ENCODE peak calls at places on chromosomes 7 and 10, in four cellular contexts. W is RCC 7860, O is fibroblast of lung, J is fibroblast of the conjunctiva. H is an unnamed sample.

GRCh38 chr10:35127289-35127891 is 744 bp downstream of the CREM start:
- DNase-seq in O (peak), J (peak), W (peak), H (no peak)

GRCh38 chr7:33661430-33662160 is 243.7 kb upstream of the BMPER start:
- DNase-seq in J (no peak), O (no peak), W (no peak), H (no peak)

GRCh38 chr10:29440981-29441380 is 152.1 kb downstream of the LYZL1 start:
- DNase-seq in J (no peak), O (no peak), W (no peak), H (no peak)

GRCh38 chr10:29618341-29619171 is 16.2 kb downstream of the SVIL start:
- DNase-seq in J (no peak), O (peak), W (peak), H (no peak)

GRCh38 chr10:96846395-96846794 is 14.3 kb downstream of the LCOR start:
- DNase-seq in W (no peak), J (no peak), O (no peak), H (no peak)

GRCh38 chr7:18580945-18581344 is 85.4 kb downstream of the HDAC9 start:
- DNase-seq in O (no peak), J (no peak), W (no peak), H (no peak)

GRCh38 chr7:106660862-106661720 is at the start of gene CCDC71L:
- DNase-seq in W (peak), J (peak), O (peak), H (peak)

GRCh38 chr7:152512711-152513110 is 76.9 kb upstream of the KMT2C start:
- DNase-seq in W (no peak), J (no peak), O (no peak), H (no peak)

GRCh38 chr7:2446676-2447075 is 29.5 kb downstream of the GRIFIN start:
- DNase-seq in W (no peak), J (no peak), O (no peak), H (no peak)

GRCh38 chr7:106817098-106817497 is 48.0 kb upstream of the PIK3CG start:
- DNase-seq in W (no peak), O (no peak), J (no peak), H (no peak)

GRCh38 chr10:74289956-74290355 is 138.9 kb downstream of the ADK start:
- DNase-seq in O (peak), W (no peak), J (no peak), H (no peak)

GRCh38 chr10:86319626-86320025 is 47.0 kb downstream of the GRID1 start:
- DNase-seq in W (no peak), J (no peak), O (no peak), H (no peak)

GRCh38 chr7:84191842-84192241 is 2.7 kb downstream of the SEMA3A start:
- DNase-seq in O (peak), J (no peak), W (no peak), H (no peak)

GRCh38 chr10:45420453-45421192 is 46.6 kb downstream of the ALOX5 start:
- DNase-seq in J (peak), W (no peak), O (peak), H (peak)

GRCh38 chr7:102412548-102412947 is 16.4 kb downstream of the PRKRIP1 start:
- DNase-seq in O (peak), J (no peak), W (no peak), H (no peak)

GRCh38 chr7:144720139-144720538 is 115.7 kb downstream of the TPK1 start:
- DNase-seq in W (peak), J (no peak), O (peak), H (peak)

GRCh38 chr10:89466599-89467035 is 52.2 kb downstream of the IFIT5 start:
- DNase-seq in O (peak), W (peak), J (peak), H (no peak)

GRCh38 chr7:113796557-113796956 is 122.3 kb downstream of the PPP1R3A start:
- DNase-seq in O (peak), J (peak), W (no peak), H (peak)

GRCh38 chr7:44678468-44679179 is 70.0 kb upstream of the ZMIZ2 start:
- DNase-seq in J (peak), W (no peak), O (peak), H (no peak)

GRCh38 chr7:75966209-75966961 is 28.0 kb downstream of the TMEM120A start:
- DNase-seq in W (no peak), O (peak), J (peak), H (peak)

GRCh38 chr7:105352018-105352612 is 36.6 kb downstream of the SRPK2 start:
- DNase-seq in J (peak), O (peak), W (peak), H (peak)

GRCh38 chr7:150383710-150384397 is 4.7 kb downstream of the ZNF775 start:
- DNase-seq in J (no peak), W (no peak), O (no peak), H (no peak)

GRCh38 chr7:49091519-49091918 is 167.2 kb downstream of the CDC14C start:
- DNase-seq in W (no peak), O (no peak), J (no peak), H (no peak)

GRCh38 chr7:110669410-110669809 is 421.5 kb upstream of the LRRN3 start:
- DNase-seq in O (no peak), W (no peak), J (no peak), H (no peak)

GRCh38 chr10:127293640-127294039 is 97.2 kb upstream of the INSYN2A start:
- DNase-seq in O (no peak), W (no peak), J (no peak), H (no peak)

GRCh38 chr10:69473304-69473985 is 22.2 kb downstream of the TSPAN15 start:
- DNase-seq in J (no peak), W (no peak), O (no peak), H (no peak)

GRCh38 chr7:39602351-39602750 is 21.0 kb upstream of the RALA start:
- DNase-seq in W (no peak), O (no peak), J (no peak), H (no peak)

GRCh38 chr7:111650456-111650999 is 88.2 kb upstream of the IMMP2L start:
- DNase-seq in O (peak), J (peak), W (no peak), H (no peak)

GRCh38 chr10:132487241-132488135 is 50.1 kb upstream of the INPP5A start:
- DNase-seq in O (no peak), J (no peak), W (no peak), H (no peak)

GRCh38 chr10:124721295-124722052 is 22.7 kb downstream of the FAM53B start:
- DNase-seq in O (peak), J (no peak), W (no peak), H (no peak)

GRCh38 chr7:26627871-26628270 is 236.5 kb downstream of the SKAP2 start:
- DNase-seq in W (no peak), J (no peak), O (no peak), H (no peak)

GRCh38 chr10:34918060-34918840 is 103.2 kb upstream of the PARD3 start:
- DNase-seq in W (no peak), O (no peak), J (no peak), H (no peak)

GRCh38 chr10:128537888-128538287 is 411.7 kb upstream of the MKI67 start:
- DNase-seq in O (no peak), W (no peak), J (no peak), H (no peak)

GRCh38 chr7:53191836-53192443 is 156.5 kb downstream of the POM121L12 start:
- DNase-seq in J (no peak), O (no peak), W (no peak), H (no peak)

GRCh38 chr10:5038703-5039102 is 35.0 kb upstream of the AKR1C2 start:
- DNase-seq in O (peak), J (no peak), W (no peak), H (no peak)

GRCh38 chr10:115624448-115624847 is 531.3 kb downstream of the ATRNL1 start:
- DNase-seq in W (no peak), O (peak), J (peak), H (no peak)

H was measured in astrocyte of the cerebellum.